ENCODE peak calls at places on chromosome 14, in ten cellular contexts. K is CD8-positive, alpha-beta memory T cell; D is heart left ventricle; C is thyroid gland; W is right cardiac atrium; Y is mammary epithelial cell; L is lower lobe of right lung; Z is fibroblast of lung; A is ovary; X is transverse colon. B is an unnamed sample. For H3K27me3, the result is how much of the 10 kb centered on the place peaks cover.

GRCh38 chr14:100524933-100525243 is 62.3 kb downstream of the BEGAIN start:
- DNase-seq in Y (no peak), X (no peak), W (no peak), D (no peak), K (no peak), C (no peak), A (no peak), Z (peak), L (no peak), B (no peak)

GRCh38 chr14:100733152-100733850 is 6.6 kb downstream of the DLK1 start:
- DNase-seq in L (no peak), K (no peak), D (no peak), X (no peak), C (peak), W (no peak), A (no peak), Z (no peak), Y (no peak), B (no peak)

GRCh38 chr14:90513151-90514014 is 116.6 kb downstream of the CALM1 start:
- DNase-seq in A (no peak), C (peak), Z (peak), D (peak), Y (peak), L (peak), X (peak), W (peak), K (no peak), B (peak)

GRCh38 chr14:73725116-73726024 is 11.2 kb upstream of the PNMA1 start:
- DNase-seq in Z (peak), D (no peak), A (no peak), Y (no peak), W (peak), L (no peak), X (no peak), K (no peak), C (no peak), B (no peak)

GRCh38 chr14:59358105-59358504 is 107.1 kb downstream of the GPR135 start:
- DNase-seq in D (peak), C (peak), Y (peak), Z (peak), W (peak), K (no peak), L (no peak), X (no peak), A (no peak), B (peak)

GRCh38 chr14:90396342-90397339 is at the start of gene CALM1:
- DNase-seq in D (peak), Y (peak), W (peak), X (peak), K (peak), Z (peak), L (peak), C (peak), A (peak), B (peak)

GRCh38 chr14:72401632-72402428 is 469.6 kb downstream of the RGS6 start:
- DNase-seq in C (no peak), A (no peak), D (no peak), Z (peak), Y (no peak), W (no peak), K (peak), L (no peak), X (no peak), B (no peak)

GRCh38 chr14:65732112-65732511 is 319.6 kb downstream of the FUT8 start:
- DNase-seq in L (no peak), W (no peak), Z (no peak), D (no peak), C (no peak), Y (no peak), A (no peak), X (no peak), K (no peak), B (no peak)

GRCh38 chr14:99724196-99724891 is 40.2 kb downstream of the CYP46A1 start:
- DNase-seq in D (peak), L (peak), W (no peak), Z (peak), Y (no peak), A (no peak), X (no peak), C (no peak), K (no peak), B (no peak)

GRCh38 chr14:102034301-102034700 is 52.5 kb downstream of the HSP90AA1 start:
- DNase-seq in D (no peak), A (no peak), L (no peak), Z (no peak), W (no peak), C (no peak), K (no peak), X (no peak), Y (no peak), B (no peak)

GRCh38 chr14:71553779-71554178 is 378.4 kb upstream of the RGS6 start:
- DNase-seq in Z (no peak), C (no peak), L (no peak), W (no peak), D (no peak), A (no peak), Y (no peak), K (no peak), X (no peak), B (no peak)

GRCh38 chr14:90795744-90796143 is 20.5 kb downstream of the TTC7B start:
- DNase-seq in Z (peak), L (no peak), W (no peak), A (no peak), Y (peak), C (no peak), K (no peak), X (no peak), D (peak), B (no peak)

GRCh38 chr14:61260939-61261776 is 20.0 kb downstream of the TMEM30B start:
- DNase-seq in D (no peak), X (no peak), Y (peak), C (no peak), L (no peak), K (no peak), W (no peak), Z (peak), A (no peak), B (no peak)

GRCh38 chr14:86799244-86799647 is 1193.7 kb downstream of the GALC start:
- DNase-seq in Z (peak), X (no peak), Y (peak), D (no peak), L (no peak), A (no peak), K (no peak), C (no peak), W (no peak), B (no peak)

GRCh38 chr14:62126885-62127478 is 364.8 kb downstream of the SNAPC1 start:
- DNase-seq in L (no peak), K (peak), Z (peak), W (no peak), C (no peak), Y (peak), D (no peak), A (no peak), X (no peak), B (no peak)

GRCh38 chr14:38255673-38256357 is at the start of gene CLEC14A:
- DNase-seq in A (no peak), W (peak), D (peak), Y (no peak), K (peak), C (peak), Z (peak), L (peak), X (no peak), B (peak)

GRCh38 chr14:78316058-78316457 is 145.9 kb downstream of the NRXN3 start:
- DNase-seq in A (no peak), Y (no peak), D (no peak), W (no peak), C (no peak), X (no peak), L (no peak), K (no peak), Z (no peak), B (no peak)

GRCh38 chr14:61860294-61860918 is 98.2 kb downstream of the SNAPC1 start:
- DNase-seq in C (peak), L (no peak), K (peak), Z (peak), A (no peak), Y (peak), D (no peak), W (no peak), X (peak), B (peak)

GRCh38 chr14:67487937-67488893 is at the start of gene TMEM229B:
- DNase-seq in D (peak), L (peak), Z (no peak), X (peak), Y (no peak), W (peak), A (no peak), K (peak), C (peak), B (no peak)

GRCh38 chr14:73745571-73746539 is 31.7 kb upstream of the PNMA1 start:
- DNase-seq in D (no peak), X (no peak), Z (no peak), C (no peak), A (no peak), W (peak), L (no peak), K (no peak), Y (no peak), B (no peak)

GRCh38 chr14:101780887-101781239 is 19.4 kb downstream of the PPP2R5C start:
- DNase-seq in D (no peak), X (peak), Z (no peak), A (no peak), C (peak), W (no peak), L (no peak), Y (no peak), K (no peak), B (no peak)

GRCh38 chr14:77603654-77604270 is 12.7 kb downstream of the SPTLC2 start:
- DNase-seq in Y (no peak), K (no peak), W (no peak), C (peak), L (no peak), D (peak), A (peak), X (peak), Z (peak), B (peak)

GRCh38 chr14:95385701-95386100 is 66.0 kb upstream of the CLMN start:
- DNase-seq in W (no peak), A (no peak), L (no peak), D (no peak), Y (no peak), K (no peak), Z (no peak), X (no peak), C (no peak), B (no peak)

GRCh38 chr14:95389471-95390011 is 69.8 kb upstream of the CLMN start:
- DNase-seq in W (peak), L (no peak), K (no peak), Y (peak), C (peak), Z (no peak), A (no peak), D (peak), X (no peak), B (peak)

GRCh38 chr14:95388699-95389098 is 69.0 kb upstream of the CLMN start:
- DNase-seq in C (no peak), L (no peak), Z (no peak), D (no peak), X (no peak), K (no peak), W (no peak), A (no peak), Y (no peak), B (no peak)

GRCh38 chr14:95387826-95388445 is 68.2 kb upstream of the CLMN start:
- DNase-seq in W (no peak), D (no peak), L (no peak), K (no peak), A (no peak), Z (no peak), C (no peak), X (no peak), Y (no peak), B (no peak)

GRCh38 chr14:95386536-95386935 is 66.8 kb upstream of the CLMN start:
- DNase-seq in Y (no peak), Z (no peak), L (no peak), X (no peak), K (no peak), C (no peak), A (no peak), W (no peak), D (no peak), B (no peak)
- H3K4me3 ChIP-seq in Y (no peak), Z (no peak), L (no peak), X (no peak), K (no peak), C (no peak), A (no peak), W (no peak), D (no peak), B (no peak)

DNA sequence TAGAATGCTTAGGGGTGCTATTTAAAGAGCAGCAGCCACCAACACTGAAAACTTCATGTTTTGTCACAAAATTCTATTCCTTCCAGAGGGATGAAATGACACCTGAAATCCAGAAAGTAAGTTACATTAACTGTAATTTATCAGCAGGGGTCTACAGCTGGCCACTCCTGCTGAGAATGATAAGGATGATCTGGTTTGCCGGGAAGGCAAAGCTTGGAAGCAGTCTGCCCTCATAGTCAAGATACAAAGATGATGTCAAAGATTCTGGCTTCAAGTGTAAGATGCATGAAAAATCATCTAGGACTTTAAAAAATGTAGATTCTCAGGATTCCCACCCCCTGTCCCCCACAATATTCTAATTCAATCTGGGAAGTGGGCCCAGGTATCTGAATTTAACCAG is 58.4 kb downstream of the DCAF5 start:
- DNase-seq in X (no peak), L (no peak), K (no peak), Y (no peak), A (no peak), C (no peak), Z (peak), D (no peak), W (no peak), B (no peak)
- H3K27me3 ChIP-seq in X (under half), L (under half), K (under half), Y (under half), A (under half), C (under half), Z (under half), D (under half), W (under half), B (under half)

DNA sequence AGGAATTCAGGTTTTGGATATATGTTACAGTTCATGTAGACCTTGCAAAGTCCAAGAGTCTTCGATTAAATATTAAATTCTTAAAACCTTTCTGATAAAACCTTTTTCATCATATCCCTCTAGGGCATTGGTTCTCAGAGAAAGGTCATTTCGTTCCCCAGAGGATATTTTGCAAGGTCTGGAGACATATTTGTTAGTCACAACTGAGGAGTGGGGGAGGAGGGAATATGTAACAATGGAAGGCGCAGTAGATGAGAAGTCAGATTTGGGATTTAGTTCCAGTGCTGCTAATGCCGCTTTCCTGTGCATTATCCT is 5.3 kb downstream of the TMEM253 start:
- DNase-seq in Z (no peak), A (no peak), D (no peak), K (no peak), W (no peak), C (no peak), Y (peak), X (no peak), L (no peak), B (no peak)
- H3K27ac ChIP-seq in Z (no peak), A (no peak), D (peak), K (no peak), W (peak), C (no peak), Y (peak), X (peak), L (peak), B (peak)

GRCh38 chr14:57317248-57317833 is 48.6 kb downstream of the AP5M1 start:
- DNase-seq in Y (peak), A (peak), W (peak), K (peak), D (peak), X (peak), Z (peak), C (peak), L (peak), B (peak)
- H3K4me3 ChIP-seq in Y (no peak), A (no peak), W (no peak), K (no peak), D (no peak), X (no peak), Z (no peak), C (no peak), L (no peak), B (no peak)

DNA sequence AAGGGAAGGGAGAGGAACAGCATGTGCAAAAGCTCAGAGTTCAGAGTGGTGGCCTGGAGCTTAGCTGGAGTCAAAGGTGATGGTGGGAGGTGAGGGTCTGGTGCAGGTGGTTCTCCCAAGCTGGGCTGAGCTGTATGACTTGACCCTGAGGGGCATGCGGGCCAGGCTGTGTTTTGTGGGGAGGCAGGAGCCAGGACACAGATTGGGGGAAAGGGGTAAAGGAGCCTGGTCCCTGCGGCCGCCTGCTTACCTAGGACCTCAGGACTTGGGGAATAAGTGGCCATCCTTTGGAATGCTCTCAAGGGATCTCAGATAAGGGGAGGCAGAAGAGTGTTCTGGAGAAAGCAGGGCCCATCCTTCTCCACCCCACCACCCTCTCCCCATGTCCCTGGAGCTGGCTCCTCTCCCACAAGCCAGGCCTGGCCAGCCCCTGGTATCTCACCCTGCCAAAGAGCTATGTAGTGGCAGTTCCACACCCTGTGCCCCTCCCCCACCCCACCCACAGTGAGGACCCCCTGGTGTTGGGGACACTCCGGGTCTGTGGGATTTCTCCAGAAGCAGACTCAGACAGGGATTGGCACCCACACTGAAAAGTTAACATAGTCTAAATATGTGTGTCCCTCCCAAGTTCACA is 19.9 kb upstream of the CEP170B start:
- DNase-seq in C (no peak), Y (no peak), W (peak), Z (no peak), D (no peak), L (no peak), X (no peak), A (no peak), K (no peak), B (no peak)
- H3K27me3 ChIP-seq in C (under half), Y (under half), W (under half), Z (under half), D (under half), L (under half), X (half or more), A (under half), K (under half), B (half or more)

DNA sequence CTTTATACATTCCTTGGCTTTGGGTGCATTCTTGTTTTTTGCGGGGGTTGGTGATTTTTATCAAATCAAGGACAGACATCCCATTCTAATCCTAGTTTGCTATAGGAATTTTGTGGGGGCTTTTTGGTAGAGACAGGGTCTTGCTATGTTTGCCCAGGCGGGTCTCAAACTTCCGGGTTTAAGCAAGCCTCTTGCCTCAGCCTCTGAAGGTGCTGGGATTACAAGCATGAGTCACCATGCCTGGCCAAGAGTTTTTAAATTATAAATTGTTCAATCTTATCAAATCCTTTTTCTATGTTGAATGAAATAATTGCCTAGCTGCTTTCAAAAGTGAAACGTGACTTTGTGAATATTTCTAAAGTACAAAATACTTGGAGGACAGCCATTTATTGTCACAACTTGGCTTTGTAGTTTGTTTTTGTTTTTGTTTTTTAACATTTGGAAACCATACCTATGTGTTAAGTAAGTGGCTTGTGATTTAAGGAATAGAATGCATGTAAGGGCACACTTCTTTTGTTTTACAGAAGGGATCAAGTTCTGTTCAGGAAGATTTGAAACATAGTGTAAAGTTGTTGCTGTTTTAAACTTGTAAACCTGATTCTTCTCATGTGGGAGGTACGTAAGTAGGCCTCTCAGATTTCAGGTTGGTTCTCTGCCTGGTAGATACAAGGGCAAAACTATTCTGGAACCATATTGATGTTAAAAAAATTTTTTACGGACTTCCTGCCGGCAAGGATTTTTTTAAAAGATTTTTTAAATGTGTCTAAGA is 13.4 kb downstream of the MARK3 start:
- DNase-seq in Y (no peak), C (no peak), Z (peak), W (no peak), K (no peak), L (no peak), X (no peak), D (no peak), A (no peak), B (no peak)
- H3K27ac ChIP-seq in Y (peak), C (peak), Z (peak), W (no peak), K (no peak), L (peak), X (no peak), D (peak), A (peak), B (peak)

GRCh38 chr14:64507376-64508156 is 3.0 kb downstream of the ZBTB1 start:
- DNase-seq in C (no peak), A (no peak), L (no peak), Y (peak), Z (peak), K (no peak), D (no peak), W (no peak), X (no peak), B (no peak)
- H3K4me3 ChIP-seq in C (no peak), A (no peak), L (no peak), Y (peak), Z (peak), K (peak), D (no peak), W (no peak), X (no peak), B (peak)

DNA sequence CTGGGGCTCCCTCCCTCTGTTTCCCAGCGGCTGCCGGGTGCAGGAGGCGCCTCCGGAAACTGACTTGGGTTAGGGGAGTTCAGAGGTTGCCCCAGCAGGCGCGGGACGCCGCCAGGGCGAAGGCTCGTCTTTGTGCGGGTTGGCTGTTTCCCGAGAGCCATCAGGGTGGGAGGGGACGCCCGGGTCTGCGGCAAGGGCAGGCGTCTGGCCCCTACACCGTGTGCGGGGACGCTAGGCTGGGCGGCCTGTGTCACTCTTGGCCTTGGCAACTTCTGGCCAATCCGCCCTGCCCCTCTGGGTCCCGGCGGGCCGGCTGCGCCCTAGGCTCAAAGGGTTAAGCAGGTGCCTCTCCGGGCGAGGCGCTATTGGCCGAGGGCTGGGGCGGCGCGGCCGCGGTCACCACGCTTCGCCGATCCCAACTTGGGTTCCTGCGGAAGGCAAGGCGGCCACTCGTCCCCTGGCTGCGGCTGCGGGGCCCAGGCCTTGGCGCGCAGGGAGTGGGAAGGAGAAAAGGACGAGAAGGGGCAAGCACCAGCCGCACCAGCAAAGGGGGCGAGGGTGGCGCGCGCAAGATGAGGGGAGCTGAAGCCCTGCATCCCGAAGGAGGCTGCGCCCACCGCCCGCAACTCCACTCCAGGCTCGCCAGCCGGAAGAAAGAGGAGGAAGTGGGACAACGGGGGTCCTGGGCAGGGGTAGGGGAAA is 5.6 kb upstream of the NPAS3 start:
- DNase-seq in Z (no peak), W (peak), D (no peak), C (peak), K (no peak), A (no peak), Y (no peak), L (no peak), X (no peak), B (peak)
- H3K27me3 ChIP-seq in Z (half or more), W (under half), D (half or more), C (under half), K (under half), A (under half), Y (under half), L (half or more), X (half or more), B (half or more)

GRCh38 chr14:92473261-92473946 is 40.2 kb upstream of the RIN3 start:
- DNase-seq in C (no peak), W (peak), K (no peak), L (no peak), A (peak), Y (no peak), X (peak), Z (peak), D (no peak), B (peak)
- H3K27ac ChIP-seq in C (no peak), W (peak), K (no peak), L (no peak), A (no peak), Y (no peak), X (peak), Z (peak), D (peak), B (peak)